ENCODE peak calls at places on chromosomes 5 and 9, in six cellular contexts. V is uterus, C is breast epithelium, I is prostate gland, Z is endothelial cell of umbilical vein, U is ovary. N is an unnamed sample. For H3K27me3, the result is how much of the 10 kb centered on the place peaks cover.

GRCh38 chr5:52043543-52043942 is 660.3 kb downstream of the ISL1 start:
- DNase-seq in V (no peak), C (no peak), I (no peak), Z (no peak), U (no peak), N (no peak)

GRCh38 chr5:25858019-25858418 is 1180.4 kb downstream of the CDH9 start:
- DNase-seq in V (no peak), C (no peak), I (no peak), Z (no peak), U (no peak), N (no peak)

GRCh38 chr5:105330185-105330584 is 1767.6 kb upstream of the NUDT12 start:
- DNase-seq in V (no peak), C (no peak), I (no peak), Z (no peak), U (no peak), N (no peak)

GRCh38 chr5:87339986-87340385 is 72.3 kb downstream of the RASA1 start:
- DNase-seq in V (no peak), C (no peak), I (no peak), Z (no peak), U (no peak), N (no peak)

GRCh38 chr9:133476036-133476435 is 2.9 kb downstream of the SLC2A6 start:
- DNase-seq in V (no peak), C (no peak), I (no peak), Z (no peak), U (no peak), N (no peak)

GRCh38 chr9:18245911-18246310 is 228.0 kb upstream of the ADAMTSL1 start:
- DNase-seq in V (no peak), C (no peak), I (no peak), Z (no peak), U (no peak), N (no peak)

GRCh38 chr5:119355636-119356383 is at the start of gene TNFAIP8:
- DNase-seq in V (peak), C (peak), I (peak), Z (peak), U (peak), N (peak)

GRCh38 chr9:129240581-129241211 is 62.6 kb upstream of the IER5L start:
- DNase-seq in V (peak), C (no peak), I (no peak), Z (no peak), U (no peak), N (no peak)

GRCh38 chr9:131530546-131530929 is 525 bp downstream of the UCK1 start:
- DNase-seq in V (peak), C (no peak), I (peak), Z (peak), U (peak), N (peak)

GRCh38 chr5:96703985-96704384 is 41.8 kb downstream of the CAST start:
- DNase-seq in V (no peak), C (no peak), I (no peak), Z (no peak), U (no peak), N (no peak)

GRCh38 chr5:36355513-36355912 is 53.8 kb upstream of the RANBP3L start:
- DNase-seq in V (no peak), C (no peak), I (no peak), Z (no peak), U (no peak), N (no peak)

GRCh38 chr9:21580636-21581353 is 98.7 kb upstream of the IFNE start:
- DNase-seq in V (no peak), C (no peak), I (peak), Z (no peak), U (no peak), N (no peak)

GRCh38 chr5:98066910-98067309 is 706.6 kb upstream of the RGMB start:
- DNase-seq in V (no peak), C (no peak), I (no peak), Z (peak), U (no peak), N (no peak)

GRCh38 chr5:93585054-93585751 is 2.2 kb downstream of the NR2F1 start:
- DNase-seq in V (no peak), C (no peak), I (no peak), Z (peak), U (peak), N (no peak)

GRCh38 chr5:32279223-32279622 is 33.5 kb downstream of the MTMR12 start:
- DNase-seq in V (no peak), C (no peak), I (no peak), Z (no peak), U (no peak), N (no peak)

GRCh38 chr5:11719888-11720481 is 184.3 kb downstream of the CTNND2 start:
- DNase-seq in V (no peak), C (no peak), I (peak), Z (no peak), U (no peak), N (no peak)

GRCh38 chr9:93003552-93004407 is 54.7 kb upstream of the SUSD3 start:
- DNase-seq in V (peak), C (peak), I (peak), Z (peak), U (peak), N (peak)

GRCh38 chr5:4005335-4005734 is 409.7 kb downstream of the IRX1 start:
- DNase-seq in V (no peak), C (no peak), I (no peak), Z (no peak), U (no peak), N (no peak)

GRCh38 chr9:121299125-121299466 is 31.1 kb downstream of the GSN start:
- DNase-seq in V (no peak), C (no peak), I (no peak), Z (peak), U (no peak), N (peak)

GRCh38 chr9:137277329-137278041 is at the start of gene TOR4A:
- DNase-seq in V (peak), C (no peak), I (no peak), Z (peak), U (peak), N (peak)

GRCh38 chr5:157682257-157682656 is 10.9 kb downstream of the C5orf52 start:
- DNase-seq in V (no peak), C (no peak), I (no peak), Z (no peak), U (no peak), N (no peak)

GRCh38 chr5:7473668-7474215 is 77.8 kb downstream of the ADCY2 start:
- DNase-seq in V (no peak), C (no peak), I (no peak), Z (no peak), U (no peak), N (no peak)

GRCh38 chr9:130478731-130479575 is 34.2 kb downstream of the ASS1 start:
- DNase-seq in V (no peak), C (no peak), I (no peak), Z (no peak), U (no peak), N (no peak)

GRCh38 chr9:122188369-122188768 is 28.7 kb downstream of the MORN5 start:
- DNase-seq in V (no peak), C (no peak), I (no peak), Z (no peak), U (no peak), N (no peak)

GRCh38 chr5:21142791-21143190 is 1154.8 kb upstream of the CDH18 start:
- DNase-seq in V (no peak), C (no peak), I (no peak), Z (no peak), U (no peak), N (no peak)

GRCh38 chr5:133514456-133514855 is 97.9 kb downstream of the FSTL4 start:
- DNase-seq in V (no peak), C (no peak), I (no peak), Z (no peak), U (no peak), N (no peak)

GRCh38 chr9:128022886-128023285 is 42.1 kb upstream of the EEIG1 start:
- DNase-seq in V (no peak), C (no peak), I (no peak), Z (peak), U (no peak), N (no peak)

GRCh38 chr5:40224421-40224820 is 455.3 kb upstream of the PTGER4 start:
- DNase-seq in V (no peak), C (no peak), I (no peak), Z (peak), U (no peak), N (no peak)

GRCh38 chr9:111501648-111502047 is 17.5 kb upstream of the ECPAS start:
- DNase-seq in V (no peak), C (no peak), I (no peak), Z (no peak), U (no peak), N (no peak)

GRCh38 chr9:81150016-81150625 is 539.2 kb downstream of the TLE1 start:
- DNase-seq in V (no peak), C (no peak), I (no peak), Z (no peak), U (no peak), N (no peak)

GRCh38 chr5:125703616-125704015 is 719.6 kb upstream of the GRAMD2B start:
- DNase-seq in V (no peak), C (no peak), I (no peak), Z (no peak), U (no peak), N (no peak)

GRCh38 chr9:122051401-122052346 is 41.4 kb downstream of the TTLL11 start:
- DNase-seq in V (no peak), C (no peak), I (no peak), Z (no peak), U (no peak), N (no peak)

GRCh38 chr5:62326302-62326701 is 20.3 kb downstream of the KIF2A start:
- DNase-seq in V (no peak), C (no peak), I (no peak), Z (no peak), U (no peak), N (no peak)

GRCh38 chr9:137785704-137786161 is 91.8 kb upstream of the CACNA1B start:
- DNase-seq in V (no peak), C (no peak), I (no peak), Z (no peak), U (no peak), N (no peak)

GRCh38 chr9:33464045-33464636 is 9.6 kb downstream of the NOL6 start:
- DNase-seq in V (no peak), C (no peak), I (peak), Z (no peak), U (no peak), N (no peak)

GRCh38 chr5:117318528-117318927 is 743.9 kb upstream of the SEMA6A start:
- DNase-seq in V (no peak), C (no peak), I (no peak), Z (no peak), U (no peak), N (no peak)

DNA sequence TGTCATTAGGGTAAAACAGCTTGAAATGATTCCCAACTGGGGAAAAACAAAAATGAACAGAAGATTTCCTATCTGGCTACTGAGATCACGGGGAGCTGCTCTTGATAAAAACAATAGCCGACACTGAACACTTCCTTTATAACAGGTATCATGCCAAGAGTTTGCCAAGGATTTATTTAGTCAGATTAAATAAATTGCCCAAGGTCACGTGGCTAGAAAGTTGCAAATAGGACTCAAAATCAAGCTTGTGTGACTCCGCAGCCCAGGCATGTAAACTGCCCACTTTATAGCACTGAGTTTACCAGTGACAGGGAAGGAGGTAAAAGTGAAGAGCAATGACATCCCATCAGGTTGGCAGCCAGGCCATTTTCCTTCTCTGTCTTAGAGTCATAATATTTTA is 120.7 kb upstream of the ZNF618 start:
- DNase-seq in V (no peak), C (no peak), I (no peak), Z (peak), U (no peak), N (no peak)
- H3K27me3 ChIP-seq in V (under half), C (under half), I (under half), Z (under half), U (under half), N (under half)

DNA sequence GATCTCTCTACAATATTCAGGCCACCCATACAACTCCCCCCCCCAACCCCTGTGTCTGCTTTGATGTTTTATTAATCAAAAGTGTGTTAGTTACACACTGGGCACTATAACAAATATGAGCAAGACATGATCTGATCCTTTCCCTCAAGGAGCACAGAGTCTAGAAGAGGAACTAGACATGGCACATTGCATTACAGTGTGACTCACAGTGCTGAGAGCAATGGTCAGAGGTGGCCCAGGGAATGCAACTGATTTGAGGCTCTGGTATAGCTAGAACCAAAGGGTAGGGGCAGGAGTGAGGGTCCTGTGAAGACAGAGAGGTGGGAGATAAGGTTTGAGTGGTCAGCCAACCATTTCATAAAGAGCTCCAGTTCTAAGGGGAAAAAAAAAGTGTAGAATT is 539.2 kb downstream of the ACTL7B start:
- DNase-seq in V (no peak), C (no peak), I (no peak), Z (no peak), U (no peak), N (no peak)
- TF ChIP-seq POLR2A in V (no peak), C (no peak), I (no peak), Z (no peak), U (no peak), N (no peak)

GRCh38 chr5:149268928-149269557 is 2.6 kb upstream of the AFAP1L1 start:
- DNase-seq in V (no peak), C (no peak), I (no peak), Z (peak), U (no peak), N (no peak)
- H3K27me3 ChIP-seq in V (under half), C (under half), I (under half), Z (under half), U (under half), N (under half)

DNA sequence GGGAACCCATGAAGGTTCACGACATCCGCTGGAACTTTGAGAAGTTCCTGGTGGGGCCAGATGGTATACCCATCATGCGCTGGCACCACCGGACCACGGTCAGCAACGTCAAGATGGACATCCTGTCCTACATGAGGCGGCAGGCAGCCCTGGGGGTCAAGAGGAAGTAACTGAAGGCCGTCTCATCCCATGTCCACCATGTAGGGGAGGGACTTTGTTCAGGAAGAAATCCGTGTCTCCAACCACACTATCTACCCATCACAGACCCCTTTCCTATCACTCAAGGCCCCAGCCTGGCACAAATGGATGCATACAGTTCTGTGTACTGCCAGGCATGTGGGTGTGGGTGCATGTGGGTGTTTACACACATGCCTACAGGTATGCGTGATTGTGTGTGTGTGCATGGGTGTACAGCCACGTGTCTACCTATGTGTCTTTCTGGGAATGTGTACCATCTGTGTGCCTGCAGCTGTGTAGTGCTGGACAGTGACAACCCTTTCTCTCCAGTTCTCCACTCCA is 7.6 kb downstream of the GPX3 start:
- DNase-seq in V (no peak), C (no peak), I (no peak), Z (no peak), U (no peak), N (no peak)
- TF ChIP-seq POLR2A in V (no peak), C (no peak), I (no peak), Z (no peak), U (no peak), N (no peak)

DNA sequence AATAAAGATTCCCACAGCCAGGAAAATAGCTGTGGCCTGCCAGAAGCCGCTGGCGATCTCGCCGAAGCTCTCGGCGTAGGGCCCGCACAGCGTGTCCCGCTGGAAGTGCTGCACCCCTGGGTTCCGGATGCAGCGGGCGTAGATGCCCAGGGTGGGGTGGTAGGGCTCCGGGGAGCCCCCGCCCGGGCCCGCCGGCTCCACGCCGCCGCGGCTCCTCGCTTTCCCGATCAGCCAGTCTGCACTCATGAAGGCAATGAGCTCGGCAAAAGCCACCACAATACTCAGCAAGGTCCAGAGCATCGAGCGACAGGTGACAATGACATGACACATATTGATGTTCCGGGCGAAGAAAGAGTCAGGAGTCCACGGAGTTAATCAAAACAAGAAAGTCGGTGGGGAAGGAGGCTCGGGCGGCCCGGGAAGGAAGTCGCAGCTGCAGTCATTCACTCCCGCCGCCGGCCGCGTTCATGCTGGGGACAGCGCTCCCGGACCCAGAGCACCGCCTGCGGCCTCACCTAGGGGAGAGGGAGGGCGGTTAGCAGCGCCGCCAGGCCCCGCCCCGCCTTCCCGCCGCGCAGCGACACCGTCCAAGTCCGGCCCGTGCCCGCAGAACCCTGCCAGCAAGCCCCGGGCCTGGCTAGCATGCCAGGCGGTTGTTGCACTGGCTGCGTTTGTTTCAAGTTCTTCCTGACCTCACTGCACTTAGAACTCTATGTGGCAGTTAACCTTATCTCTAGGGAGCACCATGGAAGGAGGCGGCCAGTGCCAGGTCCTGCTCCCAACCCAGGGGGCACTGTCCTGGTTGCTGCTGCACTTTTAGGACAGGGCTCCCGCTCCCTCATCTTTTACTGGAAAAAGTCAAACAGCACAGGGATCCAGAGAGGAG is 138.4 kb downstream of the LHFPL2 start:
- DNase-seq in V (peak), C (peak), I (peak), Z (peak), U (peak), N (peak)
- H3K27me3 ChIP-seq in V (under half), C (under half), I (under half), Z (under half), U (under half), N (under half)

GRCh38 chr9:86354048-86354881 is at the start of gene TUT7:
- DNase-seq in V (peak), C (peak), I (peak), Z (peak), U (peak), N (peak)
- TF ChIP-seq POLR2A in V (peak), C (peak), I (peak), Z (peak), U (peak), N (peak)

GRCh38 chr9:126671983-126672382 is 58.3 kb downstream of the LMX1B start:
- DNase-seq in V (no peak), C (no peak), I (no peak), Z (no peak), U (no peak), N (no peak)

GRCh38 chr9:126674365-126675146 is 60.8 kb downstream of the LMX1B start:
- DNase-seq in V (no peak), C (no peak), I (no peak), Z (no peak), U (no peak), N (no peak)

GRCh38 chr9:126675147-126675467 is 61.4 kb downstream of the LMX1B start:
- DNase-seq in V (no peak), C (no peak), I (no peak), Z (no peak), U (no peak), N (no peak)

GRCh38 chr9:126672634-126673284 is 59.0 kb downstream of the LMX1B start:
- DNase-seq in V (no peak), C (peak), I (peak), Z (no peak), U (no peak), N (no peak)

GRCh38 chr9:126673689-126674364 is 60.1 kb downstream of the LMX1B start:
- DNase-seq in V (no peak), C (peak), I (peak), Z (no peak), U (peak), N (no peak)
- H3K27me3 ChIP-seq in V (under half), C (under half), I (under half), Z (half or more), U (under half), N (under half)

DNA sequence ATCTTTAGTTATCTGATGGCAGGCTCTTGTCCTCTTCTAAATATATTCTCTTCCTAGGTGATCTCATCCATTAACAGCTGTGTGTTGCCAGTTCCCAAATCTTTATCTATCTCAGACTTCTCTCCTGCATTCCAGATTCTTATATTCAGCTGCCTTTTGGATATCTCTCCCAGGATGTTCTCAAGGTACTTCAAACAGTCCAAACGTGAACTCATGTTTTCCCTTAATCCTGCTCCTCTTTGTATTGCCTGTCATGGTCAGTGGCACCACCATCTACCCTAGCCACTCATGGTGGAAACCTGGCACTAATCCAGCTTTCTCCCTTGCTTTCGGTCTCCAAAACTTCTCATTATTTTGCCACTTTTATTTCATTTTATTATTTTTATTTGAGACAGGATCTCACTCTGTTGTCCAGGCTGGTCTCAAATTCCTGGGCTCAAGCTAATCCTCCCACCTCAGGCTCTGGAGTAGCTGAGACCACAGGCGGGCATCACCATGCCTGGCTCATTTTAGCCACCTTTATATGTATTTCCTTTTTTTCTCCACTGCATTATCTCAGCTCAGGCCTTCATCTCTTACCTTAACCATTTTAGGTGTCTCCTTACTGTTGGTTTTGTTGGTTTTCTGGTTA is 3.8 kb downstream of the ZFYVE16 start:
- DNase-seq in V (no peak), C (no peak), I (no peak), Z (no peak), U (no peak), N (no peak)
- TF ChIP-seq POLR2A in V (no peak), C (no peak), I (no peak), Z (no peak), U (no peak), N (no peak)

N was measured in Peyer's patch.